ENCODE peak calls at places on chromosomes 1 and 21, in seven cellular contexts. F is T-helper 1 cell; I is stimulated activated CD8-positive, alpha-beta memory T cell treated with anti-CD3 and anti-CD28 coated beads, Interleukin-4, amount 100 ng/mL, for 1 hour; S is psoas muscle; W is NCI-H748 treated with DMSO at 0.1 percent for 48 hours; O is NCI-H2081; D is nephron progenitor cell. L is an unnamed sample.

GRCh38 chr1:113677250-113678158 is 81.8 kb downstream of the PHTF1 start:
- DNase-seq in F (no peak), I (no peak), S (peak), W (peak), O (peak), D (peak), L (peak)

GRCh38 chr1:41240806-41241747 is 1.0 kb downstream of the SCMH1 start:
- DNase-seq in F (peak), I (peak), S (peak), W (peak), O (peak), D (peak), L (peak)

GRCh38 chr1:243250102-243250501 is 5.0 kb downstream of the CEP170 start:
- DNase-seq in F (no peak), I (no peak), S (no peak), W (no peak), O (no peak), D (no peak), L (no peak)

GRCh38 chr1:13556224-13556764 is 27.3 kb upstream of the PDPN start:
- DNase-seq in F (no peak), I (no peak), S (no peak), W (peak), O (no peak), D (no peak), L (no peak)

GRCh38 chr1:94102126-94102525 is 18.8 kb downstream of the ABCA4 start:
- DNase-seq in F (no peak), I (no peak), S (no peak), W (no peak), O (no peak), D (no peak), L (no peak)

GRCh38 chr1:220894025-220894923 is 15.0 kb downstream of the HLX start:
- DNase-seq in F (no peak), I (no peak), S (no peak), W (no peak), O (no peak), D (peak), L (no peak)

GRCh38 chr21:35664683-35665082 is 395.6 kb downstream of the SETD4 start:
- DNase-seq in F (no peak), I (no peak), S (no peak), W (no peak), O (no peak), D (no peak), L (no peak)

GRCh38 chr1:181604482-181604881 is 121.2 kb downstream of the CACNA1E start:
- DNase-seq in F (no peak), I (no peak), S (no peak), W (no peak), O (no peak), D (no peak), L (peak)

GRCh38 chr1:88746916-88747315 is 62.8 kb downstream of the PKN2 start:
- DNase-seq in F (no peak), I (no peak), S (no peak), W (no peak), O (no peak), D (no peak), L (no peak)

GRCh38 chr1:43348809-43349593 is 9.8 kb upstream of the CDC20 start:
- DNase-seq in F (peak), I (no peak), S (peak), W (peak), O (peak), D (peak), L (peak)

GRCh38 chr1:239247299-239247698 is 139.1 kb upstream of the CHRM3 start:
- DNase-seq in F (no peak), I (no peak), S (no peak), W (no peak), O (no peak), D (no peak), L (no peak)

GRCh38 chr1:222909586-222909985 is 94.7 kb downstream of the DISP1 start:
- DNase-seq in F (no peak), I (no peak), S (peak), W (no peak), O (no peak), D (no peak), L (no peak)

GRCh38 chr21:33029975-33030461 is 4.3 kb downstream of the OLIG2 start:
- DNase-seq in F (no peak), I (no peak), S (no peak), W (no peak), O (no peak), D (no peak), L (no peak)

GRCh38 chr1:106926748-106927582 is 129.5 kb upstream of the PRMT6 start:
- DNase-seq in F (no peak), I (no peak), S (no peak), W (no peak), O (no peak), D (no peak), L (no peak)

GRCh38 chr1:214966366-214966765 is 116.2 kb upstream of the KCNK2 start:
- DNase-seq in F (no peak), I (no peak), S (peak), W (no peak), O (no peak), D (no peak), L (no peak)

L was measured in NCI-H774.